ENCODE peak calls at places on chromosomes 3 and 15, in four cellular contexts. U is K562, T is H1, D is GM12878. R is an unnamed sample.

GRCh38 chr3:170469151-170470062 is 50.7 kb downstream of the CLDN11 start:
- DNase-seq in U (no peak), D (no peak), T (peak), R (no peak)

GRCh38 chr3:160992712-160993111 is 112.4 kb downstream of the B3GALNT1 start:
- DNase-seq in U (no peak), T (no peak), D (no peak), R (no peak)

GRCh38 chr15:41900526-41901380 is 6.9 kb upstream of the SPTBN5 start:
- DNase-seq in U (no peak), D (no peak), T (no peak), R (no peak)

GRCh38 chr3:151925876-151926275 is 52.4 kb downstream of the SUCNR1 start:
- DNase-seq in U (no peak), D (no peak), T (no peak), R (no peak)

GRCh38 chr15:70049115-70049514 is 48.6 kb downstream of the TLE3 start:
- DNase-seq in U (no peak), T (no peak), D (no peak), R (no peak)

GRCh38 chr3:46987485-46988401 is 8.3 kb downstream of the NBEAL2 start:
- DNase-seq in T (peak), U (peak), D (peak), R (no peak)

GRCh38 chr3:38985981-38986380 is 65.8 kb downstream of the SCN11A start:
- DNase-seq in T (no peak), D (no peak), U (no peak), R (no peak)

GRCh38 chr3:31157028-31157694 is 262.7 kb upstream of the GADL1 start:
- DNase-seq in U (no peak), T (no peak), D (no peak), R (no peak)

DNA sequence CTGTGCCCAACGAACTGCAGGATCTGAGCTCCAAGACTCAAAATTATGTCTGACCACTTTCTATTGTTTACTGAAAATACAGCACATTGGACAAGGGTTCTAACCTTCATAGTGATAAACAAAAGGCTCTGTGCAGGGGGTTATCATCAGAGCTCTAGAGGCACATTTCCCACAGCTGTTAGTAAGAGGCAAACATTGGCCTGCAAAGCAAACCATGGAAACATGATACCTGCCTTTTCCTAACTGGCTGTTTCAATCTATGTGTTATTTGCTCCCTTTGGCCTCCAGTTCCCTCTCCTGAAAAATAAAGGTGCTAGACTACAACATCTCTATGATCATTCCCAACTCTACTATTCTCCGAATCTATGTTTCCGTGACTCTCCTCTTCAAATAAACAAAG is 159.7 kb upstream of the ARHGEF26 start:
- DNase-seq in D (no peak), T (no peak), U (no peak), R (no peak)
- TF ChIP-seq ZNF274 in D (no peak), T (no peak), U (no peak), R (no peak)

GRCh38 chr3:14406336-14406735 is 3.9 kb downstream of the SLC6A6 start:
- DNase-seq in T (no peak), U (no peak), D (no peak), R (no peak)
- H3K4me3 ChIP-seq in T (no peak), U (peak), D (peak), R (no peak)

GRCh38 chr3:149371001-149371722 is 6.3 kb downstream of the TM4SF1 start:
- DNase-seq in T (no peak), D (no peak), U (no peak), R (no peak)
- TF ChIP-seq ZNF274 in T (no peak), D (no peak), U (no peak), R (no peak)

GRCh38 chr3:188361888-188362287 is 207.9 kb downstream of the LPP start:
- DNase-seq in D (no peak), U (no peak), T (no peak), R (no peak)
- H3K4me3 ChIP-seq in D (no peak), U (no peak), T (no peak), R (no peak)

GRCh38 chr15:31597466-31597865 is 270.8 kb downstream of the KLF13 start:
- DNase-seq in D (no peak), T (no peak), U (no peak), R (no peak)

DNA sequence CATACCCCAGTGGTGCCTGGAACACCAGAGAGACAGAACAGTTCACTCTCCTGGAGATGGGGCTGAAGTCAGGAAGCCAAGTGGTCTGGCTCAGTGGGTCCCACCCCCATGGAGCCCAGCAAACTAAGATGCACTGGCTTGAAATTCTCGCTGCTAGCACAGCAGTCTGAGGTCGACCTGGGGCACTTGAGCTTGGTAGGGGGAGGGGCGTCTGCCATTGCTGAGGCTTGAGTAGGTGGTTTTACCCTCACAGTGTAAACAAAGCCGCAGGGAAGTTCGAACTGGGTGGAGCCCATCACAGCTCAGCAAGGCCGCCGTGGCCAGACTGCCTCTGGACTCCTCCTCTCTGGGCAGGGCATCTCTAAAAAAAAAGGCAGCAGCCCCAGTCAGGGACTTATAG is 272.0 kb downstream of the KLF13 start:
- DNase-seq in T (peak), U (no peak), D (no peak), R (peak)
- TF ChIP-seq ZNF274 in T (no peak), U (no peak), D (no peak), R (no peak)

GRCh38 chr3:71265365-71265935 is 318.1 kb downstream of the FOXP1 start:
- DNase-seq in U (no peak), T (no peak), D (no peak), R (no peak)
- H3K4me3 ChIP-seq in U (no peak), T (no peak), D (no peak), R (no peak)

GRCh38 chr3:139994891-139995290 is 59.9 kb downstream of the CLSTN2 start:
- DNase-seq in D (no peak), U (no peak), T (peak), R (no peak)
- TF ChIP-seq ZNF274 in D (no peak), U (no peak), T (no peak), R (no peak)

R was measured in NT2/D1.